ENCODE peak calls at places on chromosome 14, in four cellular contexts. S, N, R and W are unnamed samples.
A peak's percentile ranks its signal among the peaks of the same experiment; 100 is the strongest.

GRCh38 chr14:91947196-91948184 is at the start of gene FBLN5:
- DNase-seq in S (peak; percentile 54), N (peak; percentile 41), R (peak; percentile 67), W (peak; percentile 30)

GRCh38 chr14:37594238-37594915 is 672 bp downstream of the FOXA1 start:
- DNase-seq in S (peak; percentile 75), R (no peak), N (no peak), W (peak; percentile 26)

GRCh38 chr14:101074124-101075024 is 170.9 kb upstream of the RTL1 start:
- DNase-seq in R (peak; percentile 11), N (peak; percentile 15), S (no peak), W (no peak)

GRCh38 chr14:102020058-102020971 is 55.9 kb downstream of the DYNC1H1 start:
- DNase-seq in R (no peak), N (no peak), S (peak; percentile 79), W (peak; percentile 67)

GRCh38 chr14:21352587-21352986 is 31.2 kb downstream of the SUPT16H start:
- DNase-seq in R (peak; percentile 24), S (no peak), N (no peak), W (no peak)

GRCh38 chr14:23061995-23062394 is 4.7 kb upstream of the CDH24 start:
- DNase-seq in R (no peak), N (peak; percentile 78), S (no peak), W (no peak)

GRCh38 chr14:52987514-52987913 is 36.7 kb upstream of the FERMT2 start:
- DNase-seq in N (no peak), S (no peak), R (no peak), W (no peak)

GRCh38 chr14:36176524-36176923 is at the start of gene PTCSC3:
- DNase-seq in S (no peak), N (no peak), R (no peak), W (no peak)

GRCh38 chr14:33754264-33754663 is 196.6 kb downstream of the EGLN3 start:
- DNase-seq in R (no peak), N (no peak), S (no peak), W (no peak)

GRCh38 chr14:59455411-59455810 is 9.8 kb downstream of the GPR135 start:
- DNase-seq in S (no peak), N (no peak), R (no peak), W (no peak)

GRCh38 chr14:22614240-22614799 is 16.2 kb downstream of the ABHD4 start:
- DNase-seq in S (no peak), N (peak; percentile 44), R (no peak), W (no peak)

GRCh38 chr14:38042356-38042755 is 165.3 kb upstream of the SSTR1 start:
- DNase-seq in S (no peak), R (no peak), N (no peak), W (no peak)

GRCh38 chr14:72613196-72613974 is 280.5 kb downstream of the DPF3 start:
- DNase-seq in S (no peak), N (no peak), R (peak; percentile 86), W (no peak)

GRCh38 chr14:70648374-70648773 is 6.7 kb downstream of the TTC9 start:
- DNase-seq in R (peak; percentile 24), N (no peak), S (no peak), W (no peak)